ENCODE peak calls at places on chromosomes 12 and 14, in six cellular contexts. S, O, Q, X, A and B are unnamed samples.

GRCh38 chr12:53052419-53053222 is 2.8 kb downstream of the TNS2 start:
- DNase-seq in A (no peak), O (no peak), Q (peak; percentile 93), S (peak; percentile 85), X (no peak), B (peak; percentile 86)

GRCh38 chr14:77376380-77376770 is 519 bp downstream of the TMED8 start:
- DNase-seq in S (peak; percentile 24), X (no peak), A (no peak), Q (peak; percentile 25), O (no peak), B (no peak)

GRCh38 chr14:81264011-81264410 is 43.3 kb upstream of the GTF2A1 start:
- DNase-seq in Q (no peak), X (no peak), O (no peak), S (no peak), A (no peak), B (no peak)

GRCh38 chr14:57066887-57067513 is 201.7 kb downstream of the EXOC5 start:
- DNase-seq in A (peak; percentile 2), Q (peak; percentile 25), X (no peak), S (peak; percentile 7), O (no peak), B (peak; percentile 17)

GRCh38 chr12:52370906-52371608 is 3.8 kb upstream of the KRT85 start:
- DNase-seq in Q (peak; percentile 87), X (peak; percentile 11), A (no peak), O (no peak), S (no peak), B (peak; percentile 76)

GRCh38 chr12:26172013-26172412 is 23.4 kb upstream of the SSPN start:
- DNase-seq in S (no peak), O (no peak), Q (no peak), X (no peak), A (no peak), B (no peak)

GRCh38 chr14:68824517-68825347 is 31.9 kb upstream of the ZFP36L1 start:
- DNase-seq in O (no peak), A (peak; percentile 41), Q (peak; percentile 77), X (no peak), S (peak; percentile 69), B (peak; percentile 79)

GRCh38 chr12:130765186-130765659 is 49.1 kb upstream of the RIMBP2 start:
- DNase-seq in X (no peak), A (no peak), S (peak; percentile 5), O (no peak), Q (no peak), B (peak; percentile 24)

GRCh38 chr14:43786066-43786762 is 720.9 kb downstream of the FSCB start:
- DNase-seq in A (no peak), Q (no peak), S (no peak), O (no peak), X (no peak), B (no peak)

GRCh38 chr14:87409401-87409800 is 583.6 kb downstream of the GALC start:
- DNase-seq in X (no peak), A (no peak), S (no peak), Q (no peak), O (no peak), B (no peak)

GRCh38 chr14:54011001-54011400 is 54.4 kb upstream of the BMP4 start:
- DNase-seq in S (no peak), Q (no peak), A (no peak), X (no peak), O (no peak), B (no peak)

GRCh38 chr14:88521818-88522217 is 33.0 kb downstream of the PTPN21 start:
- DNase-seq in X (no peak), Q (peak; percentile 20), A (no peak), S (no peak), O (no peak), B (peak; percentile 19)

DNA sequence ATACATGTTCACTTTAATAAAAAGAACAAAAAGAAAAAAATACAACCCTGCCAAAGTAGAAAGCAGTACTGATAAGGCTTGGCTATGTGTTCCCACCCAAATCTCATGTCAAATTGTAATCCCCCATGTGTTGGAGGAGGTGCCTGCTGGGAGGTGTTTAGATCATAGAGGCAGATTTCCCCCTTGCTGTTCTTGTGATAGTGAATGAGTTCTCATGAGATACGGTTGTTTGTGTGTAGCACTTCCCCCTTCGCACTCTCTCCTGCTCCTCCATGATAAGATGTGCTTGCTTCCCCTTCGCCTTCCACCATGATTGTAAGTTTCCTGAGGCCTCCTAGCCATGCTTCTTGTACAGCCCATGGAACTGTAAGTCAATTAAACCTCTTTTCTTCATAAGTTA is 59.9 kb downstream of the USP15 start:
- DNase-seq in O (no peak), X (no peak), A (no peak), Q (no peak), S (no peak), B (no peak)
- H3K4me3 ChIP-seq in O (no peak overlapping the region), X (no peak overlapping the region), A (no peak overlapping the region), Q (no peak overlapping the region), S (no peak overlapping the region), B (no peak overlapping the region)

GRCh38 chr12:105107497-105108371 is at the start of gene WASHC4:
- DNase-seq in A (no peak), X (no peak), O (peak; percentile 93), S (peak; percentile 91), Q (peak; percentile 93), B (peak; percentile 91)
- TF ChIP-seq CTCF in A (no peak), X (peak; percentile 5), O (no peak), S (no peak), Q (no peak), B (no peak)

GRCh38 chr12:6612247-6612646 is 5.1 kb upstream of the CHD4 start:
- DNase-seq in A (no peak), O (no peak), X (no peak), S (no peak), Q (no peak), B (no peak)
- H3K4me3 ChIP-seq in A (no peak overlapping the region), O (peak overlapping the region; percentile 30), X (no peak overlapping the region), S (no peak overlapping the region), Q (no peak overlapping the region), B (no peak overlapping the region)

GRCh38 chr12:131911251-131911650 is 16.8 kb downstream of the ULK1 start:
- DNase-seq in X (no peak), A (no peak), Q (no peak), O (no peak), S (no peak), B (no peak)

GRCh38 chr12:131914179-131914702 is 14.8 kb upstream of the PUS1 start:
- DNase-seq in O (no peak), S (no peak), X (no peak), Q (no peak), A (no peak), B (no peak)

GRCh38 chr12:131911851-131912525 is 17.1 kb upstream of the PUS1 start:
- DNase-seq in X (no peak), S (no peak), Q (no peak), A (no peak), O (no peak), B (no peak)

GRCh38 chr12:131913666-131914065 is 15.4 kb upstream of the PUS1 start:
- DNase-seq in X (no peak), S (no peak), O (no peak), Q (no peak), A (no peak), B (no peak)

DNA sequence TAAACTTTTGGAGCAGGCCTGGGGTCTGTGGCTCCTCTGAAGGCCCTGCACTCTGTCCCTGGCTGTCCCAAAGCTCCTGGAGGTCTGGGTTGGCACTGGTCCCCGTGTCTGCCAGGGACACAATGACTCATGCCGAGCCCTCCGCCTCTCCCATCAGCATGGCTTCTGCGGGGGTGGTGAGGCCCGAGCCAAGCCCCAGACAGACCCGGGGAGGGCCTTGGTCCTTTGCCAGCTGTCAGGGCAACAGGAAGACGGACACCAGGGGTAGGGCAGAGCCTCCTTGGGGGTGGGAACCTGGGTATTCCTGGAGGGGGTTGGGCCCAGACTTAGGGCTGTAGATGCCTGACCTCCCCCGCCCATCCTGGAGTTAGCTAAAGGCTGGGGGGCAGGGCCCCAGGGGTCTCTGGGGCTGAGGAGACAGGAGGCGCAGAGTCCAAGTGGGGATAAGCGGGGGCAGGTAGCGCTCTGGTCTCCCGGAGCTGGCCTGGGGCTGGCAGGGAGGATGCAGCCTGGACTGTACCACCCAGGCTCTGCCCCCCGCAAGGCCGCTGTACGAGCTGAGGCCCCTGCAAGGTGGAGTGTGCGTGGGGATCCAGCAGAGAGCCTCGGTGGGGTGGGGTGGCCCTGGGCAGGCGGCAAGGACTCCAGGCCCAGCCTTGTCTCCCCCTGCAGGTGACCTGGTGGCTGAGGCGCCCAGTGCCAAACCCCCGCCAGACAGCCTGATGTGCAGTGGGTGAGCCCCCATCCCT is 16.4 kb upstream of the PUS1 start:
- DNase-seq in X (peak; percentile 49), O (no peak), A (no peak), Q (peak; percentile 89), S (peak; percentile 84), B (peak; percentile 87)
- TF ChIP-seq CTCF in X (no peak), O (no peak), A (no peak), Q (peak; percentile 4), S (peak; percentile 15), B (no peak)

GRCh38 chr12:101901782-101902181 is 24.4 kb downstream of the DRAM1 start:
- DNase-seq in S (no peak), X (no peak), Q (no peak), A (no peak), O (no peak), B (no peak)
- H3K4me3 ChIP-seq in S (no peak overlapping the region), X (no peak overlapping the region), Q (no peak overlapping the region), A (no peak overlapping the region), O (no peak overlapping the region), B (no peak overlapping the region)

DNA sequence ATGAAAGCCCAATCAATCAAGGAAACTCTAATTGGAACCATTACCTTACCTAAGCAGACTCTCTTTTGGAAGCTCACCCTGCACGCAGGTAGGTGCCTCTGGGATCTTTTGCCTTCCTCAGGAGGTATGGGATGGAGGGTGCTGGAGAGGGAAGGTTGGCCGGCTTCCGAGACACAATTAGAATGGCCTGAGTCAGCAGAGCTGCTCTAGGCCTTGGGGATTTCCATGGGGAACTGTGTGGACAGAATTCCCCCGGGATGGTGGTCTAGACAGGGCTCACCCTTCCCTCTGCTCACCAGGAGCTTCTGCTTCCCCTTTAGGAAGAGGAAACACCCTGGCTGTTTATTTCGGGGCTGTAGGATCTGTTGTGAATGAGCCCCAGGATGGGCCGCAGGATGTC is 43.7 kb upstream of the TMED10 start:
- DNase-seq in A (no peak), X (no peak), Q (no peak), O (no peak), S (no peak), B (no peak)
- TF ChIP-seq CTCF in A (no peak), X (no peak), Q (no peak), O (no peak), S (no peak), B (no peak)

DNA sequence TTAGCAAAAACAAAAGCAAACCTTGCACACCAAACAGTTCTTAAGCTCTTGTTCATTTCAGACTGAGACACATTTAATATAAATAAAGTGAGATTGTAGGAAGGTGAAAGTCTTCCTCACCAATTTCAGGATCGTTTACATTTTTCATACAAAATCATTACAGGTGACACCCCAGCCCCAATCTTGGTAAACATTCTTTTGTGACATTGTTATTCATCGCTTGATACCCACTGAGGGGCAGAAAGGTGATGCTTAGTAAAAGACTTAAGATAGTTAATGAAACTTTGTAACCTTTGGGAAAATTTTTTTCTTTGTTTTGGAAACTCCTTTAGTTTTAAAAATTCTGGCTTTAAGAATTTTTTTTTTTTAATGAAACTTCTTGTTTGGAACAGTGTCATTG is 1.9 kb downstream of the ARID2 start:
- DNase-seq in S (no peak), X (no peak), Q (no peak), O (no peak), A (no peak), B (no peak)
- H3K4me3 ChIP-seq in S (peak overlapping the region; percentile 87), X (peak overlapping the region; percentile 88), Q (peak overlapping the region; percentile 60), O (peak overlapping the region; percentile 75), A (peak overlapping the region; percentile 64), B (peak overlapping the region; percentile 95)